ENCODE peak calls at places on chromosomes 4 and X, in seven cellular contexts. Q, D, K, S, V, L and E are unnamed samples.

GRCh38 chr4:40255722-40256281 is 59.0 kb downstream of the RHOH start:
- DNase-seq in Q (peak; percentile 98), D (no peak), K (no peak), S (peak; percentile 97), V (no peak), L (no peak), E (peak; percentile 58)

GRCh38 chrX:12989456-12989855 is 14.5 kb downstream of the TMSB4X start:
- DNase-seq in Q (no peak), D (no peak), K (no peak), S (no peak), V (no peak), L (no peak), E (no peak)

GRCh38 chr4:103786014-103786413 is 66.2 kb upstream of the TACR3 start:
- DNase-seq in Q (peak; percentile 69), D (peak; percentile 88), K (peak; percentile 59), S (peak; percentile 56), V (no peak), L (no peak), E (peak; percentile 9)

GRCh38 chr4:151962138-151962845 is 201.5 kb upstream of the GATB start:
- DNase-seq in Q (peak; percentile 14), D (no peak), K (no peak), S (no peak), V (no peak), L (no peak), E (no peak)

GRCh38 chr4:166435449-166435848 is 562.4 kb downstream of the TLL1 start:
- DNase-seq in Q (peak; percentile 47), D (no peak), K (no peak), S (no peak), V (no peak), L (no peak), E (no peak)

GRCh38 chrX:112087545-112087944 is 5.0 kb upstream of the TRPC5 start:
- DNase-seq in Q (no peak), D (no peak), K (no peak), S (no peak), V (no peak), L (no peak), E (no peak)

GRCh38 chrX:116862340-116862739 is 399.6 kb upstream of the CT83 start:
- DNase-seq in Q (no peak), D (no peak), K (no peak), S (no peak), V (no peak), L (no peak), E (no peak)

GRCh38 chr4:102219143-102219542 is 126.1 kb downstream of the SLC39A8 start:
- DNase-seq in Q (no peak), D (peak; percentile 58), K (no peak), S (no peak), V (no peak), L (no peak), E (no peak)

GRCh38 chr4:35836591-35836990 is 407.7 kb downstream of the ARAP2 start:
- DNase-seq in Q (no peak), D (no peak), K (no peak), S (no peak), V (no peak), L (no peak), E (no peak)

GRCh38 chr4:52856802-52857201 is 5.3 kb upstream of the RASL11B start:
- DNase-seq in Q (no peak), D (no peak), K (no peak), S (no peak), V (no peak), L (no peak), E (no peak)

GRCh38 chr4:56321246-56321645 is 66.0 kb downstream of the AASDH start:
- DNase-seq in Q (peak; percentile 8), D (no peak), K (no peak), S (no peak), V (no peak), L (no peak), E (no peak)

GRCh38 chr4:177945235-177945634 is 503.0 kb upstream of the AGA start:
- DNase-seq in Q (no peak), D (no peak), K (no peak), S (no peak), V (no peak), L (no peak), E (no peak)

GRCh38 chr4:133316874-133317273 is 167.8 kb downstream of the PCDH10 start:
- DNase-seq in Q (peak; percentile 2), D (no peak), K (no peak), S (no peak), V (no peak), L (no peak), E (no peak)

GRCh38 chrX:77114501-77114900 is 332.7 kb upstream of the FGF16 start:
- DNase-seq in Q (no peak), D (peak; percentile 5), K (no peak), S (no peak), V (no peak), L (no peak), E (no peak)

DNA sequence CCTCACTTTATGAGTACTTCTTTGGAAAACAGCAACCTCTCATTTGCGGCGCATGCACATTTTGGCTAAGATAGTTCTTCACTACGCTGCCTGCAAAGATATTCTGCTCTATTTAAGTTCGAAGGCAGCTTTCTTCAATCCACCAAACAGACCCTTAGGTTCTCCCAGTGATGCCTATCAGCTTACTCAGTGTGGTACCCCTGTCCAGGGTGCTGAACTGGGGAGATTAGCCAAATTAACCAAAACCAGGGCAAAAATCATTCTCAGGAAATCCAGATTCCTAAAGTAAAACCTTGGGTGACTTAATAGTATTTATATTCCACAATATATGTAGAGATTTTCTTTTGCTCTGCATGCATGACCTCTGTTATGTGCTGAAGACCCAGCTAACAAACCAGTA is 418.0 kb downstream of the STIM2 start:
- DNase-seq in Q (peak; percentile 49), D (peak; percentile 74), K (peak; percentile 12), S (no peak), V (no peak), L (no peak), E (no peak)
- H3K4me1 ChIP-seq in Q (no peaks in the 10 kb centered on the region), D (no peaks in the 10 kb centered on the region), K (no peaks in the 10 kb centered on the region), S (no peaks in the 10 kb centered on the region), V (no peaks in the 10 kb centered on the region), L (no peaks in the 10 kb centered on the region), E (no peaks in the 10 kb centered on the region)

DNA sequence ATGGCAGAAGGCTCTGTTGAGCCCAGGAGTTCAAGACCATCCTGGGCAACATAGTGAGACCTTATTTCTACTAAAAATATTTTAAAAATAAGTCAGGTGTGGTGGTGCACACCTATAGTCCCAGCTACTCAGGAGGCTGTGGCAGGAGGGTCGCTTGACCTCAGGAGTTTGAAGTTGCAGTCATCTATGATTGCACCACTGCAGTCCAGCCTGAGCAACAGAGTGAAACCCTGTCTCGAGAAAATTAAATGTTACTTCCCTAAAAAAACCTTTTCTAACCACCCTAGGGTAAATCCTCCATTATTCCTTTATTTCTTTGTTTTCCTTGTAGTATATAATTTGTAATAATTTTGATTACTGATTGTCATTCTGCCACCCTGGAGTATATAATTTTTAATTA is 7.9 kb downstream of the FAM200B start:
- DNase-seq in Q (peak; percentile 37), D (no peak), K (no peak), S (no peak), V (no peak), L (no peak), E (no peak)
- H3K4me1 ChIP-seq in Q (peaks cover 55% of the 10 kb centered on the region), D (peaks cover 4% of the 10 kb centered on the region), K (no peaks in the 10 kb centered on the region), S (peaks cover 14% of the 10 kb centered on the region), V (no peaks in the 10 kb centered on the region), L (no peaks in the 10 kb centered on the region), E (peaks cover 38% of the 10 kb centered on the region)

GRCh38 chrX:18810416-18810815 is 103.0 kb downstream of the PPEF1 start:
- DNase-seq in Q (no peak), D (no peak), K (no peak), S (no peak), V (no peak), L (no peak), E (no peak)
- H3K4me1 ChIP-seq in Q (no peaks in the 10 kb centered on the region), D (no peaks in the 10 kb centered on the region), K (no peaks in the 10 kb centered on the region), S (no peaks in the 10 kb centered on the region), V (no peaks in the 10 kb centered on the region), L (no peaks in the 10 kb centered on the region), E (peaks cover 10% of the 10 kb centered on the region)

GRCh38 chr4:140140566-140140965 is 13.4 kb downstream of the MAML3 start:
- DNase-seq in Q (no peak), D (no peak), K (no peak), S (no peak), V (peak; percentile 49), L (no peak), E (no peak)
- H3K4me1 ChIP-seq in Q (peaks cover 25% of the 10 kb centered on the region), D (peaks cover 1% of the 10 kb centered on the region), K (no peaks in the 10 kb centered on the region), S (peaks cover 3% of the 10 kb centered on the region), V (peaks cover 35% of the 10 kb centered on the region), L (peaks cover 14% of the 10 kb centered on the region), E (peaks cover 30% of the 10 kb centered on the region)

GRCh38 chr4:7049739-7050138 is 6.6 kb downstream of the TADA2B start:
- DNase-seq in Q (no peak), D (peak; percentile 22), K (no peak), S (no peak), V (no peak), L (no peak), E (no peak)
- H3K4me1 ChIP-seq in Q (peaks cover 34% of the 10 kb centered on the region), D (no peaks in the 10 kb centered on the region), K (peaks cover 23% of the 10 kb centered on the region), S (peaks cover 1% of the 10 kb centered on the region), V (peaks cover 16% of the 10 kb centered on the region), L (peaks cover 50% of the 10 kb centered on the region), E (peaks cover under 1% of the 10 kb centered on the region)

DNA sequence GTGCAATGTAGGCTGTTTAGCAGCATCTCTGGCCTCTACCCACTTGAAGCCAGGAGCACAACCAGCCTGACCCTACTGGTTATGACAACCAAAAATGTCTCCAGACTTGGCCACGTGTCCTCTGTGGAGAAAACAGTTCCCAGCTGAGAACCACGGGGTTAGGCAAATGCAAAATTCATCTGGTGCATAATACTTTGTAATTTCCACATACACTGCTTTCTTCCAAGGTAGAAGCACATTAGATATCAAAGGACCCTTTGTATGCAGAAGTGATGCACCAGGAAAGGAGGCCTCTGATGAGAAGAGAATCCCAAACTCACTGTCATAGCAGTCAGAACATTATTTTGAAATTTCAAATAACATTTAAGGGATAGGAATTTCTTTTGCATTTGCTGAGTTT is 26.3 kb downstream of the MFAP3L start:
- DNase-seq in Q (no peak), D (no peak), K (no peak), S (no peak), V (no peak), L (no peak), E (no peak)
- H3K4me1 ChIP-seq in Q (no peaks in the 10 kb centered on the region), D (peaks cover 6% of the 10 kb centered on the region), K (no peaks in the 10 kb centered on the region), S (no peaks in the 10 kb centered on the region), V (no peaks in the 10 kb centered on the region), L (no peaks in the 10 kb centered on the region), E (no peaks in the 10 kb centered on the region)

GRCh38 chr4:41866799-41867677 is 68.2 kb upstream of the TMEM33 start:
- DNase-seq in Q (no peak), D (peak; percentile 63), K (no peak), S (no peak), V (no peak), L (no peak), E (no peak)

GRCh38 chr4:41865981-41866798 is 69.0 kb upstream of the TMEM33 start:
- DNase-seq in Q (no peak), D (no peak), K (no peak), S (no peak), V (no peak), L (no peak), E (no peak)

GRCh38 chr4:41865306-41865980 is 69.8 kb upstream of the TMEM33 start:
- DNase-seq in Q (peak; percentile 24), D (peak; percentile 42), K (no peak), S (no peak), V (no peak), L (no peak), E (no peak)
- H3K4me1 ChIP-seq in Q (no peaks in the 10 kb centered on the region), D (no peaks in the 10 kb centered on the region), K (no peaks in the 10 kb centered on the region), S (no peaks in the 10 kb centered on the region), V (no peaks in the 10 kb centered on the region), L (peaks cover 8% of the 10 kb centered on the region), E (no peaks in the 10 kb centered on the region)